ENCODE peak calls at places on chromosomes 7 and 10, in seven cellular contexts. K is suprapubic skin; D is neural progenitor cell; J is MG63; U is CD8-positive, alpha-beta memory T cell; S is PC-9; F is lower lobe of right lung. E is an unnamed sample. For H3K36me3, the result is how much of the 10 kb centered on the place peaks cover.

GRCh38 chr10:42864575-42864974 is 82.0 kb downstream of the BMS1 start:
- DNase-seq in U (no peak), J (no peak), K (no peak), F (no peak), D (peak), S (peak), E (no peak)

GRCh38 chr10:68542046-68542445 is 14.7 kb upstream of the SLC25A16 start:
- DNase-seq in U (no peak), S (no peak), K (no peak), F (no peak), J (no peak), D (no peak), E (no peak)

GRCh38 chr10:102650655-102651454 is 6.6 kb downstream of the TRIM8 start:
- DNase-seq in J (no peak), S (no peak), K (no peak), U (no peak), D (no peak), F (no peak), E (peak)

GRCh38 chr7:73520673-73521635 is 1.1 kb downstream of the BAZ1B start:
- DNase-seq in K (peak), F (peak), D (peak), J (no peak), U (no peak), S (no peak), E (peak)

GRCh38 chr10:2813277-2813676 is 254.1 kb upstream of the PFKP start:
- DNase-seq in J (no peak), K (no peak), D (no peak), F (no peak), S (no peak), U (no peak), E (no peak)

GRCh38 chr7:134660961-134661376 is 14.3 kb downstream of the BPGM start:
- DNase-seq in J (peak), U (no peak), K (no peak), D (no peak), S (no peak), F (no peak), E (no peak)

GRCh38 chr7:24981544-24981951 is 1.6 kb upstream of the OSBPL3 start:
- DNase-seq in J (peak), S (peak), F (peak), D (peak), K (peak), U (peak), E (peak)

GRCh38 chr10:104925232-104925851 is 284.3 kb downstream of the SORCS3 start:
- DNase-seq in J (peak), K (no peak), S (peak), F (no peak), U (peak), D (peak), E (no peak)

GRCh38 chr10:99538287-99538917 is 5.7 kb downstream of the NKX2-3 start:
- DNase-seq in S (no peak), F (no peak), D (no peak), J (no peak), K (no peak), U (no peak), E (no peak)

GRCh38 chr7:146486519-146486918 is 369.9 kb downstream of the CNTNAP2 start:
- DNase-seq in D (no peak), J (no peak), F (no peak), K (no peak), S (no peak), U (no peak), E (no peak)

GRCh38 chr7:157652954-157653826 is 316.4 kb downstream of the DNAJB6 start:
- DNase-seq in U (no peak), K (peak), J (no peak), S (no peak), F (no peak), D (no peak), E (no peak)

GRCh38 chr10:115948415-115948814 is 324.6 kb downstream of the GFRA1 start:
- DNase-seq in F (no peak), J (no peak), U (no peak), S (no peak), K (no peak), D (peak), E (no peak)

GRCh38 chr10:81031774-81032173 is 494.1 kb downstream of the SH2D4B start:
- DNase-seq in J (no peak), F (no peak), K (no peak), D (no peak), S (no peak), U (no peak), E (no peak)

GRCh38 chr7:26658080-26658697 is 206.2 kb downstream of the SKAP2 start:
- DNase-seq in S (no peak), K (no peak), U (no peak), J (no peak), D (peak), F (no peak), E (no peak)

GRCh38 chr10:133297504-133297903 is 11.2 kb downstream of the TUBGCP2 start:
- DNase-seq in K (no peak), S (no peak), D (no peak), J (no peak), U (no peak), F (no peak), E (no peak)
- H3K36me3 ChIP-seq in K (half or more), S (under half), D (under half), J (under half), U (half or more), F (half or more), E (under half)

GRCh38 chr7:100576384-100576993 is 2.8 kb upstream of the SAP25 start:
- DNase-seq in J (no peak), D (no peak), U (no peak), K (no peak), F (no peak), S (no peak), E (no peak)
- H3K36me3 ChIP-seq in J (under half), D (under half), U (half or more), K (half or more), F (half or more), S (under half), E (under half)

GRCh38 chr7:102205915-102206314 is 80.8 kb upstream of the SH2B2 start:
- DNase-seq in U (no peak), D (no peak), S (no peak), F (no peak), K (no peak), J (no peak), E (no peak)
- H3K36me3 ChIP-seq in U (under half), D (under half), S (under half), F (half or more), K (half or more), J (under half), E (under half)

DNA sequence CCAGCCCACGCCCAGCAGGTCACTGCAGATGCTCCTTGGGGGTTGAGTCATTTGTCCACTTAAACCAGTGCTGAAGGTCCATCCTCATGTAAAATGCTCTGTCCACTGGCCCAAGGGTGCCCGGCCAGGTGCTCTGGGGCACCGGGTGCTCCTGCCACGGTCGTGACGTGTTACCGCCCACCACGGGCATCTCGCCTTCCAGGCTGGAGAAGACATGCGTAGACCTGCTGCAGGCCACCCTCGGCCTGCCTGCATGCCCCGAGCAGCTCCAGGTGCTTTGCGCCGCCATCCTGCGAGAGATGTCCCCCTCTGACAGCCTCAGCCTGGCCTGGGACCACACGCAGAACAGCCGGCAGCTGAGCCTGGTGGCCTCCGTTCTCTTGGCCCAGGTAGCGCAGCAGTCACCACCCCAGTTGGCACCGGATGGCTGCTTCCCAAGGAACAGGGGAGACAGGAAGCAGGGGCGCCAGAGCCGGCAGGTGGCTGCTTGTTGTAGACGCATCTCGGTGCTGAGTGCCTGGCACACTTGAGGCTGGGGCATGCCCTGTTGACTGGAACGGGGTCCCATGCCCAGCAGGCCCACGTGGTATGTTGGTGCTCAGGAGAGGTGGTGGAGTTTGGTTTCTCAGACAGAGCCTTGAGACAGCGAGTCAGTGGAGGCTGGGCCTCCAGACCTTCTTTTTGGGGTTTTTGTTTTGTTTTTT is 6.1 kb downstream of the AP5Z1 start:
- DNase-seq in J (no peak), U (no peak), K (no peak), F (no peak), D (no peak), S (no peak), E (no peak)
- H3K36me3 ChIP-seq in J (under half), U (under half), K (half or more), F (half or more), D (under half), S (under half), E (under half)

DNA sequence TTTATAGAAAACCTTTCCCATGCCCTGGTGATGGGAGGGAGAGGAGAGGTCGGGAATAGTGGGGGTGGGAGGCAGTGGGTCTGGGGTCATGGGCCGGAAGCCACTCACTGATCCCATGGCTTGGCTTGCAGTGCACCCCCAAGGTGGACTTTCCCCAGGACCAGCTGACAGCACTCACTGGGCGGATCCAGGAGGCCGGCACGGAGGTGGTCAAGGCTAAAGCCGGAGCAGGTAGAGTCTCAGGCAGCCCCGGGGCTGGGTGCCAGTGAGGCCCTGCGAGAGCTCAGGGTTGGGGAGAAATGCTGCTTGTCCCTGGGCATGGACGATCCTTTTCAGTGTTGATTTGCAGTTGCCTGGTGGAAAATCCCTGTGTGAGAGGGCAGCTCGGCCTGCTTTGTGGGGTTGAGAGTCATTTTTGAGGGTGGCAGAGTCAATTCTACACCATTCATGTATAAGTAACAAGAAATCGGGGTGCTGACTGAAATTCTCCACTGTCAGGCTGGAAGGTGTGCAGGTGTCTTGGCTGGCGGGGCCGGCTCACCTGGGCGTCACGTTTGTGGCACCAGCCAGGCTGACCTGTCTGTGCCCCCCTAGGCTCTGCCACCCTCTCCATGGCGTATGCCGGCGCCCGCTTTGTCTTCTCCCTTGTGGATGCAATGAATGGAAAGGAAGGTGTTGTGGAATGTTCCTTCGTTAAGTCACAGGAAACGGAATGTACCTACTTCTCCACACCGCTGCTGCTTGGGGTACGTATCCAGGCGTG is 16.5 kb downstream of the MDH2 start:
- DNase-seq in J (no peak), K (no peak), U (no peak), F (no peak), D (no peak), S (no peak), E (no peak)
- H3K36me3 ChIP-seq in J (under half), K (half or more), U (under half), F (half or more), D (under half), S (under half), E (under half)

DNA sequence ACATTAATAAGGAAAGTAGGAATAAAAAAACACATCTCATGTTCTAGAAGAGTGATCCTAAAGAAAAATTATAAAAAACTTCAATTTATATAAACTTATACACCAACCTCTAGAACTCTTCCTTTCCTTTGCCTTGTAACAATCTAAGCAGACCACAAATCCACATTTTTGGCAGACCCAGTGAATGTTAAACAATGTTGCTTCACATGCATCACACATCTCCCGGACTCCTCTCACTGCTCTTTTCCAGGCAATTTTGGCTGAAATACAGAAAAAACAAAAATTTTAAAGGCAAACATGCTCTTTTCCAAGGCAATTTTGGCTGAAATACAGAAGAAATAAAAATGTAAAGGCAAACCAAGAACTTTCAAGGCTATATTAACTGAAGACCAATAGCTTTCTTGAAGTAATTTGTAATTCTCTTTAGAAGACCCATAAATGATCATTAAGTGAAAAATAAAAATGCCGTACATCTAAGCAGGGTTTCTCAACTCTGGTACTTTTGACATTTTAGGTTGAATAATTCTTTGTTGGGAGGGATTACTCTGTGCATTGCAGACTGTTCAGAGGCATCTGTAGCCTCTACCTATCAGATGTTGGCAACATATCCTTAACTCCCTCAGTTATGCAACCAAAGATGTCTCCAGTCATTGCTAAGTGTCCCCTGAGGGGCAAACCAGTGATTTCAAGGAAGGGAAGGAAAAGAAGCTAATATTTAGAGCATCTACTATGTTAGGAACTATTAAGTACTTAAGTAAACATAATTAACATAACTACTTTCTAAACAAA is 64.4 kb downstream of the NRBF2 start:
- DNase-seq in K (no peak), S (no peak), D (no peak), U (no peak), F (no peak), J (peak), E (no peak)
- H3K36me3 ChIP-seq in K (under half), S (under half), D (under half), U (under half), F (half or more), J (under half), E (under half)